ENCODE peak calls at places on chromosomes 2 and 18, in eight cellular contexts. E, C, J, F, U, G, Y and Z are unnamed samples.

GRCh38 chr2:79960035-79960725 is 344.4 kb downstream of the LRRTM1 start:
- DNase-seq in E (no peak), F (no peak), U (no peak), G (no peak), C (no peak), J (no peak), Y (no peak), Z (no peak)

GRCh38 chr18:25168011-25168410 is 184.0 kb downstream of the ZNF521 start:
- DNase-seq in G (no peak), U (no peak), C (no peak), J (no peak), E (no peak), Y (no peak), F (no peak), Z (no peak)

GRCh38 chr2:46824611-46825010 is 91.0 kb downstream of the MCFD2 start:
- DNase-seq in F (no peak), E (no peak), G (no peak), C (no peak), U (no peak), Y (no peak), J (no peak), Z (no peak)

GRCh38 chr2:74199871-74200305 is 1.5 kb downstream of the MTHFD2 start:
- DNase-seq in U (no peak), J (no peak), G (peak; percentile 8), F (peak; percentile 6), E (no peak), Y (no peak), C (no peak), Z (no peak)

GRCh38 chr2:115303-115702 is 69.0 kb upstream of the FAM110C start:
- DNase-seq in U (no peak), Y (no peak), C (no peak), E (no peak), G (peak; percentile 64), J (no peak), F (no peak), Z (no peak)

GRCh38 chr18:32368170-32368569 is 102.5 kb downstream of the GAREM1 start:
- DNase-seq in E (no peak), U (no peak), F (no peak), G (no peak), J (no peak), C (no peak), Y (no peak), Z (no peak)

GRCh38 chr2:217434183-217434620 is 568.6 kb downstream of the TNS1 start:
- DNase-seq in G (peak; percentile 84), J (peak; percentile 72), Y (peak; percentile 80), E (peak; percentile 94), U (peak; percentile 45), C (no peak), F (no peak), Z (peak; percentile 49)

GRCh38 chr18:78709271-78709809 is 270.3 kb upstream of the SALL3 start:
- DNase-seq in E (no peak), F (no peak), U (no peak), Y (no peak), G (no peak), C (no peak), J (no peak), Z (no peak)

GRCh38 chr18:48948112-48949050 is 2.4 kb downstream of the SMAD7 start:
- DNase-seq in J (peak; percentile 84), E (no peak), G (peak; percentile 20), F (no peak), Y (no peak), C (no peak), U (peak; percentile 28), Z (no peak)

GRCh38 chr2:1564506-1564905 is 151.2 kb downstream of the TPO start:
- DNase-seq in F (no peak), G (no peak), U (no peak), Y (no peak), C (no peak), E (no peak), J (no peak), Z (no peak)

GRCh38 chr2:128305555-128306080 is 13.1 kb downstream of the HS6ST1 start:
- DNase-seq in G (peak; percentile 15), C (no peak), U (no peak), Y (no peak), F (no peak), E (no peak), J (peak; percentile 67), Z (no peak)

GRCh38 chr2:109702250-109702985 is 88.3 kb downstream of the SOWAHC start:
- DNase-seq in F (no peak), C (no peak), E (peak; percentile 56), Y (no peak), G (peak; percentile 87), J (no peak), U (no peak), Z (no peak)

GRCh38 chr2:70777450-70777849 is 9.4 kb upstream of the ADD2 start:
- DNase-seq in F (no peak), Y (no peak), G (peak; percentile 42), U (no peak), J (no peak), C (no peak), E (no peak), Z (no peak)

GRCh38 chr2:73173781-73174180 is 28.6 kb upstream of the NOTO start:
- DNase-seq in Y (no peak), J (no peak), E (no peak), F (no peak), C (no peak), U (no peak), G (no peak), Z (no peak)

GRCh38 chr2:225429718-225430117 is 30.2 kb downstream of the NYAP2 start:
- DNase-seq in E (no peak), F (no peak), Y (peak; percentile 70), J (no peak), C (no peak), G (no peak), U (no peak), Z (no peak)

GRCh38 chr2:212208467-212208866 is 330.1 kb downstream of the ERBB4 start:
- DNase-seq in C (no peak), G (no peak), F (no peak), E (no peak), J (no peak), Y (no peak), U (no peak), Z (no peak)

GRCh38 chr2:102021776-102022175 is 30.0 kb downstream of the IL1R2 start:
- DNase-seq in E (no peak), U (no peak), C (no peak), J (no peak), F (no peak), Y (no peak), G (no peak), Z (no peak)

GRCh38 chr18:52484977-52485376 is 145.0 kb downstream of the DCC start:
- DNase-seq in E (no peak), Y (no peak), U (no peak), G (peak; percentile 3), C (no peak), J (no peak), F (no peak), Z (no peak)

GRCh38 chr2:41879367-41879871 is 168.4 kb upstream of the PKDCC start:
- DNase-seq in F (no peak), E (no peak), C (no peak), Y (no peak), J (no peak), U (peak; percentile 12), G (no peak), Z (no peak)

GRCh38 chr2:238700506-238701050 is 147.3 kb upstream of the TWIST2 start:
- DNase-seq in Y (no peak), U (no peak), J (no peak), E (no peak), G (no peak), F (no peak), C (no peak), Z (no peak)